ENCODE peak calls at places on chromosomes 4 and X, in eight cellular contexts. X is tibial nerve, J is AG04450, B is foreskin keratinocyte, S is pancreas, Y is brain microvascular endothelial cell, Q is A549, O is GM10248. C is an unnamed sample.
A peak's percentile ranks its signal among the peaks of the same experiment; 100 is the strongest.

GRCh38 chr4:73311428-73311827 is 52.8 kb upstream of the ANKRD17 start:
- DNase-seq in O (no peak), X (no peak), S (no peak), Y (no peak), Q (no peak), B (peak; percentile 11), J (peak; percentile 42), C (no peak)

GRCh38 chr4:36244257-36245084 is at the start of gene ARAP2:
- DNase-seq in S (peak; percentile 85), J (no peak), Y (no peak), Q (peak; percentile 15), X (peak; percentile 37), B (peak; percentile 69), O (peak; percentile 82), C (peak; percentile 81)

GRCh38 chr4:38308728-38309315 is 348.6 kb downstream of the PTTG2 start:
- DNase-seq in J (no peak), X (no peak), Y (peak; percentile 57), Q (no peak), O (no peak), S (no peak), B (peak; percentile 63), C (no peak)

GRCh38 chrX:113075521-113075920 is 234.9 kb upstream of the AMOT start:
- DNase-seq in X (no peak), Q (no peak), O (no peak), J (no peak), Y (no peak), S (no peak), B (no peak), C (no peak)

GRCh38 chr4:114694770-114695169 is 96.2 kb downstream of the UGT8 start:
- DNase-seq in Y (peak; percentile 3), X (no peak), B (no peak), S (no peak), J (no peak), O (peak; percentile 11), Q (no peak), C (no peak)

GRCh38 chrX:135273162-135273561 is 21.3 kb downstream of the ETDA start:
- DNase-seq in S (no peak), Y (no peak), B (no peak), Q (no peak), X (no peak), O (no peak), J (no peak), C (no peak)

GRCh38 chrX:40514376-40514775 is 66.4 kb upstream of the ATP6AP2 start:
- DNase-seq in Y (no peak), S (no peak), O (no peak), X (no peak), Q (no peak), J (no peak), B (no peak), C (no peak)

GRCh38 chr4:106806158-106806797 is 229.8 kb downstream of the DKK2 start:
- DNase-seq in X (no peak), J (no peak), Q (no peak), B (peak; percentile 12), S (no peak), O (no peak), Y (no peak), C (no peak)

GRCh38 chr4:111639876-111640275 is 505.4 kb upstream of the FAM241A start:
- DNase-seq in S (no peak), J (no peak), Q (no peak), O (no peak), B (peak; percentile 23), X (no peak), Y (no peak), C (no peak)

GRCh38 chr4:142095886-142096605 is 459.7 kb downstream of the IL15 start:
- DNase-seq in J (peak; percentile 85), Q (peak; percentile 49), X (peak; percentile 26), S (no peak), O (no peak), B (peak; percentile 76), Y (peak; percentile 95), C (no peak)

GRCh38 chrX:1507511-1508463 is 29.2 kb downstream of the P2RY8 start:
- DNase-seq in O (peak; percentile 70), Q (no peak), B (no peak), S (no peak), J (no peak), X (no peak), Y (no peak), C (peak; percentile 79)

GRCh38 chr4:61666248-61666647 is 466.1 kb downstream of the ADGRL3 start:
- DNase-seq in O (no peak), J (no peak), Q (no peak), S (no peak), X (no peak), B (no peak), Y (no peak), C (no peak)

GRCh38 chrX:10254746-10255145 is 98.0 kb downstream of the CLCN4 start:
- DNase-seq in O (no peak), Y (no peak), B (no peak), S (no peak), Q (peak; percentile 20), J (no peak), X (no peak), C (no peak)

GRCh38 chr4:173189117-173189693 is 20.6 kb downstream of the GALNT7 start:
- DNase-seq in S (no peak), Q (no peak), O (no peak), B (no peak), Y (peak; percentile 35), X (no peak), J (no peak), C (no peak)

GRCh38 chr4:133929540-133929939 is 272.0 kb downstream of the PABPC4L start:
- DNase-seq in O (no peak), B (no peak), Y (no peak), S (no peak), J (no peak), Q (no peak), X (no peak), C (no peak)

GRCh38 chr4:173793937-173794510 is 264.0 kb upstream of the HAND2 start:
- DNase-seq in B (no peak), O (no peak), J (peak; percentile 24), X (no peak), Y (no peak), S (no peak), Q (no peak), C (no peak)

GRCh38 chr4:161577604-161578301 is 586.0 kb downstream of the FSTL5 start:
- DNase-seq in S (no peak), X (no peak), O (no peak), J (peak; percentile 18), B (peak; percentile 47), Q (no peak), Y (no peak), C (no peak)

GRCh38 chr4:83852085-83852451 is 316.2 kb downstream of the GPAT3 start:
- DNase-seq in B (peak; percentile 76), O (no peak), Y (peak; percentile 70), S (no peak), X (no peak), Q (peak; percentile 5), J (peak; percentile 52), C (no peak)

GRCh38 chr4:15568814-15569213 is 86.3 kb downstream of the FBXL5 start:
- DNase-seq in B (no peak), Y (no peak), X (no peak), S (no peak), J (no peak), O (no peak), Q (no peak), C (no peak)

GRCh38 chr4:67680568-67681222 is 20.3 kb downstream of the UBA6 start:
- DNase-seq in Q (no peak), S (no peak), J (no peak), Y (peak; percentile 61), X (no peak), O (no peak), B (peak; percentile 70), C (no peak)

GRCh38 chr4:47031011-47031678 is at the start of gene GABRB1:
- DNase-seq in O (no peak), X (no peak), Y (peak; percentile 70), Q (no peak), S (peak; percentile 90), B (peak; percentile 37), J (peak; percentile 30), C (no peak)

GRCh38 chr4:129545599-129546278 is 449.8 kb downstream of the C4orf33 start:
- DNase-seq in O (no peak), B (peak; percentile 6), J (no peak), Q (no peak), X (peak; percentile 36), Y (peak; percentile 20), S (peak; percentile 58), C (no peak)

GRCh38 chr4:1164040-1164439 is 8.3 kb downstream of the SPON2 start:
- DNase-seq in S (no peak), Q (no peak), Y (no peak), J (no peak), B (no peak), O (no peak), X (no peak), C (no peak)
- TF ChIP-seq CTCF in S (no peak), Q (no peak), Y (no peak), J (no peak), B (no peak), O (no peak), X (no peak), C (no peak)

DNA sequence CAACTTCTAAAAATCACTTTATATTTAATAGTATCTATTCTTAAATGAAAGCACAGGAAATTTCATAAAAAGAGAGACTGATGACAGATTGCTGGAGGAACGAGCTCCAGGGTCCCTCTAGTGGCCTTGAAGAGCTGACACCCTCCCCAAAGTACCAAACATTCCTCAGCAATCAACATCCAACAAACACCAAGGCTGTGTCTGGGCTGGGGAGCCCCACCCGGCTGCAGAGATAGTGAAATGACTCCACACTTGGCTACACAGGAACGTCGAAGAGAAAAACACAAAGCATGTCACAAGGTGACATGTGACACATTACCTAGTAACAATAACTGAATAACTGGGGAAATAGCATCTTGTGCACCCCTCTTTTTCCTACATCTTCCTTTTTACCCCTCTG is 45.6 kb downstream of the SLC39A8 start:
- DNase-seq in S (no peak), Q (peak; percentile 8), Y (peak; percentile 54), B (peak; percentile 16), X (no peak), O (peak; percentile 30), J (no peak), C (peak; percentile 2)
- TF ChIP-seq CTCF in S (no peak), Q (peak; percentile 68), Y (peak; percentile 87), B (peak; percentile 74), X (peak; percentile 39), O (peak; percentile 72), J (peak; percentile 61), C (peak; percentile 58)

GRCh38 chrX:7074135-7074907 is 73.2 kb upstream of the STS start:
- DNase-seq in Q (no peak), S (no peak), O (no peak), X (no peak), B (no peak), J (no peak), Y (no peak), C (no peak)
- TF ChIP-seq CTCF in Q (no peak), S (no peak), O (no peak), X (no peak), B (peak; percentile 8), J (no peak), Y (peak; percentile 15), C (no peak)

DNA sequence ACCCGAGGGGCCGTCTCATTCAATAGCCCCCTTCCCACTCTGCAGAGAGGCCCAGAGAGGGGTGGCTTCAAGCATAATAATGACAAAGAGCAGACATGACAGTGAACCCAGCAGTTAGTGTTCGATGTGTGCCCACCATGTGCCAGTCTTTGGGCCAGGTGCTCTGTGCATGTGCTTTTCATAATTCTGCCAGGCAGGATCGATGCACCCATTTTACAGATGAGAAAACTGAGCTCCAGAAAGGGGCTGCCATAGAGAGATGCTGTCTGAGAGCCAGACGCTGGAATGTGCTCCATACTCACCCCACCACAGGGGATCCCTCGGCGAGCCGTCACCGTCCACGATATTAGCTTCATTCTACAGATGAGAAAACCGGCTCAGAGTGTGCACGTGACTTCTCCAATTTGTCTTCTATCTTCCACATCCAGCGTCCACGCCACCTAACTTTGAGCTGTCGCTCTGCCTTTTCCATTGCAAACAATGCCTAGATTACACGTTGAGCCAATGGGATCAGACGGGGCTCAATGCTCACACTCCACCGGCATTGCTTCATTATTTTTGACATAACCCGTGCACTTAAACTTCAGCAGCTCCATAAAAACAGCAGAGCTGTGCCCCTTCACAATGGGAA is 8.2 kb downstream of the ADRA2C start:
- DNase-seq in S (peak; percentile 12), J (no peak), O (no peak), B (no peak), Y (no peak), X (no peak), Q (no peak), C (no peak)
- TF ChIP-seq CTCF in S (no peak), J (no peak), O (no peak), B (no peak), Y (no peak), X (no peak), Q (no peak), C (no peak)